ENCODE peak calls at places on chromosomes 7 and 10, in six cellular contexts. U is A549; Z is CD8-positive, alpha-beta memory T cell; M is keratinocyte; V is testis; W is pancreas. Q is an unnamed sample.

GRCh38 chr10:101217450-101218281 is 11.6 kb downstream of the LBX1 start:
- DNase-seq in V (peak; percentile 80), W (no peak), M (no peak), U (peak; percentile 72), Z (no peak), Q (no peak)

GRCh38 chr10:127012071-127012768 is 107.0 kb downstream of the DOCK1 start:
- DNase-seq in U (no peak), V (no peak), W (no peak), Z (no peak), M (no peak), Q (no peak)

GRCh38 chr7:107813524-107813923 is 10.5 kb upstream of the SLC26A3 start:
- DNase-seq in V (no peak), Z (no peak), W (no peak), U (no peak), M (no peak), Q (no peak)

GRCh38 chr10:59072038-59072437 is 104.4 kb upstream of the PHYHIPL start:
- DNase-seq in M (no peak), V (no peak), W (no peak), U (no peak), Z (no peak), Q (no peak)

GRCh38 chr7:33534830-33535229 is 370.5 kb upstream of the BMPER start:
- DNase-seq in Z (no peak), M (no peak), U (no peak), W (no peak), V (no peak), Q (no peak)

GRCh38 chr10:85857791-85858190 is 508.8 kb downstream of the GRID1 start:
- DNase-seq in M (no peak), U (no peak), Z (no peak), W (no peak), V (no peak), Q (no peak)

GRCh38 chr10:101566333-101567164 is 21.5 kb downstream of the POLL start:
- DNase-seq in U (no peak), Z (no peak), V (no peak), W (no peak), M (no peak), Q (no peak)

GRCh38 chr7:129225206-129225930 is 538 bp downstream of the AHCYL2 start:
- DNase-seq in W (peak; percentile 71), Z (no peak), U (peak; percentile 48), V (peak; percentile 56), M (no peak), Q (peak; percentile 46)

GRCh38 chr7:96178581-96178980 is 143.3 kb downstream of the SLC25A13 start:
- DNase-seq in M (peak; percentile 30), Z (no peak), W (no peak), V (no peak), U (no peak), Q (no peak)

GRCh38 chr10:45386657-45387056 is 12.6 kb downstream of the ALOX5 start:
- DNase-seq in U (no peak), M (no peak), Z (no peak), V (no peak), W (no peak), Q (no peak)

GRCh38 chr10:92241501-92241900 is 49.4 kb downstream of the CPEB3 start:
- DNase-seq in M (no peak), Z (no peak), W (no peak), U (no peak), V (no peak), Q (no peak)

GRCh38 chr10:505459-505858 is 184.0 kb downstream of the DIP2C start:
- DNase-seq in V (no peak), Z (no peak), U (no peak), W (peak; percentile 8), M (no peak), Q (no peak)

GRCh38 chr10:100374137-100374655 is 27.2 kb downstream of the SCD start:
- DNase-seq in U (no peak), M (no peak), Z (no peak), V (no peak), W (no peak), Q (no peak)

GRCh38 chr7:156612930-156613329 is 27.6 kb upstream of the RNF32 start:
- DNase-seq in V (no peak), W (no peak), U (no peak), M (no peak), Z (peak; percentile 53), Q (no peak)

GRCh38 chr10:12981570-12981969 is 19.9 kb downstream of the CCDC3 start:
- DNase-seq in Z (no peak), W (no peak), U (peak; percentile 22), M (peak; percentile 21), V (no peak), Q (no peak)

GRCh38 chr7:123571684-123572083 is 14.1 kb upstream of the NDUFA5 start:
- DNase-seq in Z (no peak), W (no peak), M (peak; percentile 19), U (no peak), V (no peak), Q (no peak)

GRCh38 chr10:126063353-126063791 is 167.0 kb downstream of the FANK1 start:
- DNase-seq in V (no peak), U (peak; percentile 28), Z (no peak), W (no peak), M (no peak), Q (no peak)

GRCh38 chr10:102511562-102512274 is 7.9 kb downstream of the SUFU start:
- DNase-seq in Z (no peak), U (no peak), V (no peak), W (no peak), M (no peak), Q (no peak)

GRCh38 chr10:69383485-69384089 is 33.1 kb downstream of the TACR2 start:
- DNase-seq in V (peak; percentile 68), Z (no peak), U (peak; percentile 35), W (no peak), M (no peak), Q (no peak)

GRCh38 chr10:86153751-86154150 is 212.8 kb downstream of the GRID1 start:
- DNase-seq in W (no peak), Z (no peak), V (no peak), M (no peak), U (no peak), Q (no peak)

GRCh38 chr7:25894002-25894901 is 257.7 kb upstream of the NFE2L3 start:
- DNase-seq in Z (no peak), M (peak; percentile 71), W (peak; percentile 67), U (peak; percentile 43), V (peak; percentile 37), Q (no peak)

GRCh38 chr10:86673827-86674581 is 5.7 kb downstream of the LDB3 start:
- DNase-seq in U (no peak), V (no peak), M (no peak), W (no peak), Z (no peak), Q (peak; percentile 56)

GRCh38 chr10:21607907-21608306 is 73.9 kb downstream of the MLLT10 start:
- DNase-seq in W (no peak), V (no peak), Z (no peak), M (no peak), U (no peak), Q (no peak)

DNA sequence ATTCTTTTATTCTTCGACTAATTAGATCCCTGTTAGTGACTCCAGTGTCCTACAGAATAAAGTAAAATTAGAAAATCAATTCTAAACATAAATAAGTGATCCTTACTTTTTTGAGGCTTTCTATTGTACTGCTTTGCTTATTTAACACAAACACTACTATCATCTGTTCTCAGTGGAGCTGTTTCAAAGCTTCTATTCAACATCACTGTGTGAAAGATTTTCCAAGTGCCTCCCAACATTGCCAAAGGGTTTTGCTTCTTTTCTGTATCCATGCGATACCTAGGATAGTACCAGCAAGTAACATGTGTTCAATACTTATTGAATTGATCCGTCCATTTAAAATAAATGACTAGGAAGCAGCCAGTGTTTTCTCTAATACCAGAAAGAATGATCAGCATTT is 125.7 kb downstream of the ARHGAP21 start:
- DNase-seq in W (no peak), M (no peak), Z (no peak), V (no peak), U (no peak), Q (no peak)
- H3K27ac ChIP-seq in W (no peak overlapping the region), M (no peak overlapping the region), Z (no peak overlapping the region), V (no peak overlapping the region), U (no peak overlapping the region), Q (no peak overlapping the region)

DNA sequence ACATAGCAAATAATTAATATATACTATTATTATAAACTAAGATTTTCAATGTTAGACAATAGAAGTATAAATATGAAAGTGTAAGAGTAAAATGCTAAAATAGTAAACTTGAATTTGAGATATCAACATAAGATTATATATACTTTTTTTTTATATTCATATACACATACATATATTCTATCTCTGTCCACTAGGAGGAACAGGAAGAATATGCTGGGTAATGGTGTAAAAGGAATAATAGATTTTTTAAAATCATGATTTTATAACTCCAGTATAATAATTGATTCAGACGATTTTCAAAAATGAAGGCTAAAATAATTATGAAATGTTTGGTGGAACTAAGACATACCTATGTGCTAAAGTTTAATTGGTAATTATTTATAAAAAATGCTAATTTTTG is 37.7 kb downstream of the AGMO start:
- DNase-seq in M (no peak), U (no peak), Z (no peak), W (no peak), V (no peak), Q (no peak)
- H3K27ac ChIP-seq in M (no peak overlapping the region), U (no peak overlapping the region), Z (no peak overlapping the region), W (no peak overlapping the region), V (no peak overlapping the region), Q (no peak overlapping the region)

DNA sequence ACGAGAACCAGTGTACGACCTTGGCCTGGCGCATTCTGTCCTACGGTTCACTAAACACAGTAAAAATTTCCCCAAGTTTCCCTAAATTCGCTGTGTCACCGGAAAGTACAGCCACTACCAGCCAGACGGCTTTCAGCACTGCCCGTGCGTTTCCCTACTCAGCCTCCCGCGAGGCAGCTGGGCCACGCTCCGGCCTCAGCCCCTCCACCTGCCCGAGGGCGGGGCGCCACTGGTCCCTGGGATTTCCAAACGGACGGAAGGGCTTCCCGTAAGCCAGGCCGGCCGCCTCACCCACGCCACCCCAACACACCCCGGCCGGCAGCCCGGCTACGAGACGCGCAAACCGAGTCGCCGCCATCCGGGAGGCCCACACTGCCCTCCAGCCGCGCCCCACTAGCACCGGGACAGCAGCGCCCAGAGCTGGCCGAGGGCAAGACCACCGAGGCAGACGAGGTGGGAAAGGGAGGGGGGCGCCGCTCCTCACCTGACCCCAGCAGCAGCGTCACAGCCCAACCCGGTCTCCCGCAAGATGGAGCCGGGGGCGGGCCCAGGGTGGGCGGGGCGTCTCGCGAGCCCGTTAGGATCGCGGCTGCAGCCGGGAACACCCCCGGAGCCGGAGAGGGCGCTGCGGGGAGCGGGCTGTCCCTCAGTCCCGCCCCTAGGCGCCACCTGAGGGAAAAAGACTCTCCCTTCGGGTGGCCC is at the start of gene ANXA7:
- DNase-seq in V (peak; percentile 95), M (no peak), U (peak; percentile 88), W (peak; percentile 96), Z (peak; percentile 93), Q (peak; percentile 84)
- H3K27ac ChIP-seq in V (peak within 1 kb of the TSS; percentile 97), M (peak within 1 kb of the TSS; percentile 96), U (peak within 1 kb of the TSS; percentile 88), W (peak within 1 kb of the TSS; percentile 98), Z (peak within 1 kb of the TSS; percentile 94), Q (peak within 1 kb of the TSS; percentile 93)

GRCh38 chr10:122852261-122852660 is 6.6 kb upstream of the CUZD1 start:
- DNase-seq in M (no peak), U (no peak), W (no peak), V (no peak), Z (no peak), Q (no peak)

GRCh38 chr10:122855745-122856144 is 10.1 kb upstream of the CUZD1 start:
- DNase-seq in W (no peak), U (no peak), M (no peak), Z (no peak), V (no peak), Q (no peak)

GRCh38 chr10:122850705-122851640 is 5.3 kb upstream of the CUZD1 start:
- DNase-seq in W (peak; percentile 71), Z (no peak), V (no peak), M (no peak), U (no peak), Q (no peak)

GRCh38 chr10:122854648-122855047 is 9.0 kb upstream of the CUZD1 start:
- DNase-seq in M (no peak), Z (no peak), V (no peak), U (peak; percentile 64), W (no peak), Q (no peak)

GRCh38 chr10:122853665-122854313 is 8.1 kb upstream of the CUZD1 start:
- DNase-seq in M (no peak), U (no peak), Z (no peak), W (no peak), V (no peak), Q (no peak)
- H3K27ac ChIP-seq in M (peak overlapping the region; percentile 19), U (peak overlapping the region; percentile 64), Z (no peak overlapping the region), W (no peak overlapping the region), V (no peak overlapping the region), Q (no peak overlapping the region)

Q was measured in caudate nucleus.